ENCODE peak calls at places on chromosome 16, in four cellular contexts. C is trophoblast cell, X is mesenchymal stem cell, W is H9. R is an unnamed sample. For H3K4me1, the result is how much of the 10 kb centered on the place peaks cover.

GRCh38 chr16:55391760-55392375 is 67.9 kb downstream of the IRX6 start:
- DNase-seq in C (no peak), X (no peak), W (no peak), R (no peak)

GRCh38 chr16:12674096-12674495 is 129.6 kb downstream of the CPPED1 start:
- DNase-seq in C (no peak), X (peak), W (no peak), R (no peak)

GRCh38 chr16:19130852-19131808 is 17.4 kb downstream of the ITPRIPL2 start:
- DNase-seq in C (peak), X (peak), W (no peak), R (no peak)

GRCh38 chr16:66483689-66484452 is 56.8 kb downstream of the BEAN1 start:
- DNase-seq in C (peak), X (peak), W (peak), R (peak)

GRCh38 chr16:12869681-12870427 is 31.5 kb upstream of the SHISA9 start:
- DNase-seq in C (no peak), X (no peak), W (no peak), R (no peak)

GRCh38 chr16:2715519-2715918 is 4.5 kb downstream of the PRSS27 start:
- DNase-seq in C (peak), X (peak), W (peak), R (peak)

GRCh38 chr16:54437921-54438320 is 151.3 kb upstream of the IRX3 start:
- DNase-seq in C (no peak), X (no peak), W (no peak), R (no peak)

GRCh38 chr16:11310997-11311561 is 29.9 kb upstream of the PRM1 start:
- DNase-seq in C (no peak), X (no peak), W (no peak), R (no peak)

GRCh38 chr16:83085660-83086059 is 458.9 kb downstream of the CDH13 start:
- DNase-seq in C (no peak), X (no peak), W (no peak), R (no peak)

GRCh38 chr16:72983728-72984350 is 64.1 kb downstream of the ZFHX3 start:
- DNase-seq in C (peak), X (no peak), W (no peak), R (no peak)

GRCh38 chr16:59878999-59879398 is 1144.9 kb upstream of the GOT2 start:
- DNase-seq in C (no peak), X (no peak), W (no peak), R (no peak)

GRCh38 chr16:7755347-7755746 is 422.7 kb downstream of the RBFOX1 start:
- DNase-seq in C (no peak), X (no peak), W (no peak), R (no peak)

GRCh38 chr16:87003414-87003755 is 313.8 kb downstream of the C16orf95 start:
- DNase-seq in C (no peak), X (no peak), W (peak), R (no peak)

GRCh38 chr16:57987441-57988177 is 12.9 kb downstream of the ZNF319 start:
- DNase-seq in C (no peak), X (no peak), W (no peak), R (no peak)

GRCh38 chr16:1044515-1045362 is 27.8 kb upstream of the SSTR5 start:
- DNase-seq in C (peak), X (no peak), W (no peak), R (no peak)

GRCh38 chr16:88373927-88374492 is 8.7 kb upstream of the ZNF469 start:
- DNase-seq in C (no peak), X (no peak), W (no peak), R (no peak)

GRCh38 chr16:2985457-2985856 is 5.2 kb upstream of the PKMYT1 start:
- DNase-seq in C (no peak), X (no peak), W (no peak), R (no peak)

GRCh38 chr16:57969451-57970123 is 1.3 kb downstream of the CNGB1 start:
- DNase-seq in C (no peak), X (no peak), W (no peak), R (no peak)

GRCh38 chr16:86734559-86735480 is 156.5 kb downstream of the FOXL1 start:
- DNase-seq in C (no peak), X (no peak), W (peak), R (no peak)

GRCh38 chr16:4945560-4946502 is 8.9 kb upstream of the PPL start:
- DNase-seq in C (peak), X (peak), W (no peak), R (no peak)

GRCh38 chr16:68366062-68366461 is 55.2 kb downstream of the PRMT7 start:
- DNase-seq in C (no peak), X (no peak), W (no peak), R (no peak)

DNA sequence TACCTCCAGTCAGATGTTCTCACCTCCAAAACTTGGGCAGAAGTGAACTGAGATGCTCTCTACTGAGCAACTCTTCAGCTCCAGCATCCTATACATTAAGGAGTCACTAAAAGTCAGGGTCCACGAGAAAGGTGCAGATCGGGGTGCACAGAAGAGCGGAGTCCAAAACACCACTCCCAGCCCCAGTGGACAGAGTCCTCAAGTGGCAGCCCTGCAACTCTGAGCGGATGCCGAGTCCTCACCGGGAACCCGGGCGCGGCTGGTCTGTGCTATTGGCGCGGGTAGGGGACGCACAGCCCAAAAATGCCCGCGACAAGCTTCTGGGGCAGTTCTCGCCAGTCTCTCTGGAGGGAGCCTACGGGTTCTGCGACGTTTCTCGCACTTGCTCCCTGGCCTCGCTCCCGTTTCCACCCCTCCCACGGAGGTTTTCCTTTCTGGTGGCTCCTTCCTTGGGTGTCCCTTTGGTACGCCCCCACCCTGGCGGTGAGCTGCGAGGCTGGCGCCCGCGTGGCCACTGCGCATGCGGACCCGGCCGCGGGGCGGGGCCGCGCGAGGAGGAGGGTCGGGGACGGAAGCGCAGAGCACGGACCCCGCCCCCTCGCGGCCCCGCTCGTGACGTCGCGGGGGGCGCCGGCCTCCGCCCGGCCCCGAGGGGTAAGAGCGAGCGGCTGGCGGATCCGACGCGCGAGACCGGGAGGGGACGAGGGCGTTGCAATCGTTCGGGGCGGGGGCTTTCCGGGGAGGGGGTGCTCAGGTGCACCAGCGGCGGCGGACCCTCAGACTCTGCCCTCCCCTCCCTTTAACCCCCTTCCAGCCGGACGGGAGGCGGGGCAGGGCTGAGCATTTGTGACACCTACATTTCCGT is at the start of gene TMEM219:
- DNase-seq in C (peak), X (peak), W (peak), R (peak)
- H2AK5ac ChIP-seq in C (peak), X (peak), W (no peak), R (no peak)

DNA sequence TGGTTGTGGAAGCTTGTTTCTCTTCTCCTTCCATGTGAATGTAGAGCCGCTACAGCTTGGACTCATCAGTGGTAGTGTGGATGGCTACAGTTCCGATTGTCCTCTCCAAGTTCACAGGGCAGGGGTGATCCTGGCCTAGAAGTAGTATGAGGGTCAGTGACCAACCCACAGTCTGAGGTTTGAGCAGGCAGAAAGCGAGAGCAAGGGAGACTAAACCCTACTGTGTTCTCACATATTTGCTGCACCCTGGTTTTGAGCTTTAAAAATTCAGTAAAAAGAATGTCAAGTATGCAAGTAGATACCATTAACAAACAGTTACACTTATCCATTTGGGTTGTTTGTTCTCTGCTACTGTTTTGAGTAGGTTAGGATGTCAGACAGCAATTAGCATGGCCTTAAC is 148.9 kb downstream of the MRTFB start:
- DNase-seq in C (no peak), X (no peak), W (no peak), R (no peak)
- H3K4me1 ChIP-seq in C (under half), X (under half), W (under half), R (under half)

GRCh38 chr16:51039638-51040331 is 111.3 kb downstream of the SALL1 start:
- DNase-seq in C (no peak), X (no peak), W (no peak), R (no peak)

GRCh38 chr16:51031598-51031997 is 119.5 kb downstream of the SALL1 start:
- DNase-seq in C (no peak), X (no peak), W (no peak), R (no peak)

GRCh38 chr16:51034481-51035109 is 116.5 kb downstream of the SALL1 start:
- DNase-seq in C (no peak), X (no peak), W (no peak), R (no peak)

GRCh38 chr16:51035711-51036110 is 115.4 kb downstream of the SALL1 start:
- DNase-seq in C (no peak), X (no peak), W (no peak), R (no peak)

DNA sequence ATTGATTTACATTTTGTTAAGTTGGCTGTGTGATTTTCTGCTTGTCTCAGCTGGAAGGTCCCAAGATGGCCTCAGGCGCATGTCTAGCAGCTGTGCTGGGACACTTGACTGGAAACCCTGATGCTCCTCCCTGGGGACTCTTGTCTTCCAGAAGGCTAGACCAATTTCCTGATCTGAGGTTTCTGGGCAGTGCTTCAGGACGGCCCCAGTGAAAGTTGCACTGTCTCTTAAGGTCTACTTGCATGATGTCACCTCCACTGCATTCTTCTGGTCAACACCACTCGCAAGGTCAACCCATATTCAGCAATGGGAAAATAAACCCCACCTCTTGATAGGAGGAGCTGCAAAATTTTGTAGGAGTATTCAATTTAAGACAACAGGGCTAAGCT is 116.0 kb downstream of the SALL1 start:
- DNase-seq in C (no peak), X (peak), W (no peak), R (no peak)
- H3K4me2 ChIP-seq in C (no peak), X (no peak), W (no peak), R (no peak)

DNA sequence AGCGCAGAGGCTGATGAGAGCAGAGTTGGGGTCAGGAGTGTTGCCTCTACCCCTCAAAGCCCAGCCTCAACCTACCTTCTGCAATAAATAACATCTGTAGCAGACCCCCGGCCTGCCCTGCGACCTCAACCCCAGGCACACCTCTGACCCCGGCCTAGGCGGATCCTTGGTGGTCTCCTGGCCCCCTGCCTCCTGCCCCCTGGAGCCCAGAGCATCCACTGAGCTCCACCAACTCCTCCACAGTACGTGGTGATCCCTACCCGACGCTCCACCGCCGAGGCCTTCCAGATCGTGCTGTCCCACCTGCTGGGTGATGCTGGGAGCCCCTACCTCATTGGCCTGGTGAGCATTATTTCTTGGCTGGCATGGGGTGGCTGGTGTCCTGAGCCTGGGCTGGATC is 1.9 kb upstream of the LAT start:
- DNase-seq in C (no peak), X (no peak), W (no peak), R (no peak)
- H2AK5ac ChIP-seq in C (no peak), X (no peak), W (no peak), R (no peak)

R was measured in neuronal stem cell.